ENCODE peak calls at places on chromosomes 13 and 19, in four cellular contexts. C, L, U and V are unnamed samples.

GRCh38 chr19:13401388-13401787 is 104.9 kb downstream of the CACNA1A start:
- DNase-seq in L (peak; percentile 34), C (no peak), U (peak; percentile 58), V (no peak)

GRCh38 chr13:44278164-44278563 is 95.5 kb upstream of the SERP2 start:
- DNase-seq in U (peak; percentile 27), C (no peak), L (no peak), V (no peak)

GRCh38 chr13:87855553-87855952 is 184.4 kb downstream of the SLITRK5 start:
- DNase-seq in L (no peak), U (no peak), C (no peak), V (no peak)

GRCh38 chr19:19059837-19060611 is 3.8 kb upstream of the SLC25A42 start:
- DNase-seq in L (no peak), U (no peak), C (no peak), V (no peak)

GRCh38 chr19:57947419-57948134 is at the start of gene ZNF256:
- DNase-seq in U (peak; percentile 96), L (peak; percentile 98), C (peak; percentile 80), V (peak; percentile 93)

GRCh38 chr13:19888799-19889198 is 25.4 kb upstream of the ZMYM5 start:
- DNase-seq in U (no peak), C (no peak), L (no peak), V (no peak)

GRCh38 chr13:33744589-33745369 is 73.2 kb upstream of the RFC3 start:
- DNase-seq in L (no peak), C (no peak), U (peak; percentile 44), V (no peak)

GRCh38 chr13:60881507-60881906 is 484.5 kb downstream of the TDRD3 start:
- DNase-seq in L (no peak), C (no peak), U (no peak), V (no peak)

GRCh38 chr19:13060233-13060963 is 42.3 kb downstream of the LYL1 start:
- DNase-seq in C (no peak), U (no peak), L (no peak), V (no peak)

GRCh38 chr19:53503126-53503525 is 34.8 kb upstream of the ZNF331 start:
- DNase-seq in L (no peak), C (no peak), U (no peak), V (no peak)

GRCh38 chr13:114019367-114019766 is 45.5 kb upstream of the C13orf46 start:
- DNase-seq in L (peak; percentile 63), U (peak; percentile 52), C (no peak), V (no peak)

DNA sequence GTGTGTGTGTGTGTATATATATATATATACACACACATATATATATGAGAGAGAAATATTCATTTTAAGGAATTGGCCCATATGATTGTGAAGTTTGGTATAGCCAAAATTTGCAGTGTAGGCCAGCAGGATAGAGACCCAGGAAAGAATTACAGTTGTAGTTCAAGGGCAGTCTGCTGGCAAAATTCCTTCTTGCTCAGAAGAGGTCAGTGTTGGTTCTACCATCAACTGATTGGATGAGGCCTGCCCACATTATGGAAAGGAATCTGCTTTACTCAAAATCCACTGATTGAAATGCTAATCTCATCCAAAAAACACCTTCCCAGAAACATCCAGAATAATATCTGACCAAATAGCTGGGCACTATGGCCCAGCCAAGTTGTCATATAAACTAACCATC is 24.0 kb downstream of the RNF6 start:
- DNase-seq in U (no peak), C (no peak), L (no peak), V (no peak)
- TF ChIP-seq CTCF in U (no peak), C (no peak), L (no peak), V (no peak)

GRCh38 chr13:77398825-77399620 is 72.1 kb upstream of the MYCBP2 start:
- DNase-seq in U (no peak), C (no peak), L (no peak), V (no peak)
- TF ChIP-seq CTCF in U (no peak), C (no peak), L (no peak), V (no peak)

GRCh38 chr13:40592035-40592434 is 74.4 kb downstream of the FOXO1 start:
- DNase-seq in C (no peak), U (no peak), L (no peak), V (no peak)
- TF ChIP-seq CTCF in C (no peak), U (no peak), L (no peak), V (no peak)

GRCh38 chr13:108609353-108609752 is 20.1 kb upstream of the MYO16 start:
- DNase-seq in U (peak; percentile 6), C (no peak), L (no peak), V (no peak)
- TF ChIP-seq CTCF in U (peak; percentile 27), C (no peak), L (peak; percentile 61), V (peak; percentile 21)

GRCh38 chr13:99600318-99600717 is 99.0 kb downstream of the TM9SF2 start:
- DNase-seq in L (no peak), C (no peak), U (no peak), V (no peak)
- TF ChIP-seq CTCF in L (peak; percentile 41), C (no peak), U (peak; percentile 8), V (peak; percentile 34)

DNA sequence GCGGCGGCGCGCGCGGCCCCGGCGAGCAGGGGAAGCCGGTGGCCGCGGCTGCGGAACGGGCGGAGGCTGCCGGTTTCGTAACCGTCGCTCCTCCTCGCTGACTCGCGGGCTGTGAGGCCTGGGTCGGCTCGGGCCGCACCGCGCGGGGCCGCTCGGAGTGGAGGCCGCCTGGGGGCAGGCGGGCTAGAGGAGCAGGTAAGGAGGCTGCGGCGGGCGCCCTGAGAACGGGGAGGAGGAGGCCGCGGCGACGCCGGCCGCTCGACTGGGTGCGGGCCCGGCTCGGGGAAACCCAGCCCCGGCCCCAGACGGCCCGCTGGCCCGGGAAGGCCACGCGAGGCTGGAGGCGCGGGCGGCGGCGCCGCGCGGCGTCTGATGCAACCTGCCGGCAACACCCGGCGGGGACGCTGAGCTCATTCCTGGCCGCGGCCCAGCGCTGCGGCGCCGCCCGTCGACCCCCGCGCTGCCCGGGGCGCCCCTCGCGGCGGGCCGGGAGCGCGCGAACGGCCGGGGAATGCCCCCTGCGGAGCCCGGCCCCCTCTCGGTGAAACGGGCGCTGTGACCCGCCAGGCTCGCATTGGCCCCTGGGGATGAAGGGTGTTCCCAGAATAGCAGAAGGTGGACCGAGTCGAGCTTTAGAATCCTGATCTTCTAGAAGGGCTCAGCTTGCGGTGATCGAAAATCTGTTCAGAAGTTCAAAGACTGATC is at the start of gene CEBPG:
- DNase-seq in C (peak; percentile 65), U (peak; percentile 63), L (peak; percentile 77), V (peak; percentile 87)
- TF ChIP-seq CTCF in C (no peak), U (peak; percentile 12), L (peak; percentile 17), V (peak; percentile 14)

DNA sequence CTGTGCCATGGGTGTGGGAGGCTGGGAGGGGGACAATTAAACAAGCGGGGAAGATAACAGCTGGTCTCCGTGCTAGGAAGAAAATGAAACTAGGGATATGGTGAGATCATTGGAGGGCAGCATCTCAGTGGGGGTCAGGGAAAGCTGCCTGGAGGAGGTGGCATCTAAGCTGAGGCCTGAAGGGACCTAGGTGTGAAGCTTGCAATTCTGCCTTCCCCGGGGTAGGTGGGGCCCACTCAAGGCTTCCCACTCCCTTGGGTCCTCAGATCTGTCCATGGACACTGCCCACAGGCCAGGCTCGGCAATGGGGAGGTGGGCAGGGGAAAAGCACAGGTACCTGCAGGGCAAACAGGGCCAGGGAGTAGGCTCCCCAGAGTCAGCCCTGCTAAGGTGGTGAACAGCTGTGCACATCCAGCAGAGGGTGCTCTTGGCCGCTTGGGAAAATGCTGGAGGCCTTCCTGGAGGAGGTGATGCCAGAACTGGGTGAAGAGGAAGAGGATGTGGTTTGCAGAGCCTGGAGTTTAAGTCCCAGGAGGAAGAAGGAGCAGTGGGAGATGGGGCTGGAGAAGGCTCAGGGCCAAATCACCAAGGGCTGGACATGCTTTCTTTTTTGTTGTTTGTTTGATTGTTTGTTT is 25.7 kb upstream of the CCNE1 start:
- DNase-seq in L (no peak), C (no peak), U (peak; percentile 41), V (peak; percentile 58)
- TF ChIP-seq CTCF in L (peak; percentile 40), C (no peak), U (peak; percentile 48), V (peak; percentile 52)

GRCh38 chr19:16841391-16841926 is 12.3 kb downstream of the SIN3B start:
- DNase-seq in L (no peak), C (no peak), U (no peak), V (no peak)

GRCh38 chr19:16834747-16835146 is 5.5 kb downstream of the SIN3B start:
- DNase-seq in L (no peak), U (no peak), C (no peak), V (no peak)

GRCh38 chr19:16831531-16831930 is 2.3 kb downstream of the SIN3B start:
- DNase-seq in U (no peak), C (no peak), L (no peak), V (no peak)

GRCh38 chr19:16836906-16837362 is 7.7 kb downstream of the SIN3B start:
- DNase-seq in C (no peak), U (no peak), L (no peak), V (no peak)

DNA sequence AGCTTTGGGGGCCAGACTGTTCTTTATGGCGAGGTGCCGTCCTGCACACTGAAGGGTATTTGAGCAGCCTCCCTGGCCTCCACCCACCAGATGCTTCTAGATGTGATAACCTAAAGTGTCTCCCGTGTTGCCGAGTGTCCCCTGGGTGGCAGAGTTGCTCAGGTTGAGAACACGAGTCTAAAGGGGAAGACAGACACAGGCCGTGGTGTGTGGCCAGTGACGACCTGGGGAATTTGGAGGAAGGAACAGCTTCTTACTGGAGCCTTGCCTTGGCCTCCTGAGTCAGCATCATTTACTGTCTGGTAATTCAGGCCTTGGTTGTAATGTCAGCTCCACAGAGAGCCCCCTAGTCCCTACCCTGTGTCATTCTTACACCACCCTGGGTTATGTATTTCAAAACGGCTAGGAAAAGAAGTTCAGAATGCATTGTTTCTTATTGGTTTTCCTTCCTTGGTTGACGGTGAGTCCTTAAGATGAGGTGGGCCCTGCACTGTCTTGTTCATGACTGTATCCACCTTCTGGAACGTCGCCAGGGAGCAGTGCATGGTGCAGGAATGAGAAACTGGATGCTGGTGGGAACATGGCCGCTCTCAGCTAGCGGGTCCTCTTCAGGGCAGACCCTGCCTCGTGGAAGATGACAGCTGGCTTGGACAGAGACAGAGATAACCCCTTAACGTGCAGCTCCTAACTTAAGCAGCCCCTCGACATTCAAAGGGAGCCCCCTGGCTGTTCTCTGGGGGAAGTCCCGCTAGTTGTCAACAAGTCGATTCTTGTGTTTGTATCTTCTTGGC is 7.1 kb downstream of the SIN3B start:
- DNase-seq in C (no peak), L (no peak), U (peak; percentile 73), V (peak; percentile 65)
- TF ChIP-seq CTCF in C (no peak), L (peak; percentile 14), U (peak; percentile 32), V (peak; percentile 48)

DNA sequence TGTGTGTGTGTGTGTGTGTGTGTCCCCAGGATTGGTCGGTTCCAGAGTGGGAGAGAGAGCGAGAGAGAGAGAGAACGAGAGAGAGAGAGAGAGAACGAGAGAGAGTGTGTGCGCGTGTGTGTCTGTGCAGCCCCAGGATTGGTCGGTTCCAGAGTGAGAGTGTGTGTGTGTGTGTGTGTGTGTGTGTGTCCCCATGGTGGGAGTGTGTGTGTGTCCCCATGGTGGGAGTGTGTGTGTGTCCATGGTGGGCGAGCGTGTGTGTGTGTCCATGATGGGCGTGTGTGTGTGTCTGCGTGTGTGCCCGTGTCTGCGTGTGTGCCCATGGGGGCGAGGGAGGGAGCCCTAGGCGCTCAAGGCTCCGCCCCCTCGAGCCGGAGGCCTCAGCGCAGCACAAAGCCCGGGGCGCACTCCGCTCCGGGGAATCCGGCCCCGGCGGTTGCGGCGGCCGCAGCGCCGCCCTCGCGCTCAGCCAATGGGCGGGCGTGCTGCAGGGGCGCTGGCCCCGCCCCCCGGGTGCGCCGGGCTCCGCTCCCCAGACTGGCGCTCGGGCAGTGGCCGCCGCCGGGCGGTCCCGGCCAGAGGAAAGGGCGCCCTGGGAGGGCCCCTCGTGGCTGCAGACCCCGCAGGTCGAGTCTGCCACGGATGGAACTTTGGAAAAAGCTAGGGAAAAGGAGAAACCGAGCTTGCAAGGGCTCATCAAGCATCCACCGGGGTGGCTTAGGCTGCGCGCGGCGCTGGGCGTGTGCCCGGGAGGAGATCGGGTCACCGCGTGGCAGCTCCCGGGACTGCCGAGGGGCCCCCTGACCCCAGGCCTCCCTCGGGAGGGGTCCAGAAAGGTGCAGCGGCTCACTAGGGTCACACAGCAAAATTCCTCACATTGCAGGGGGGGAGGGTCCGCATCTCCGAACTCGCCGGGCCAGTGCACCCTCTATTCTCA is 96.2 kb downstream of the INSR start:
- DNase-seq in U (peak; percentile 97), C (peak; percentile 92), L (peak; percentile 94), V (peak; percentile 96)
- TF ChIP-seq CTCF in U (peak; percentile 32), C (no peak), L (no peak), V (no peak)